ENCODE peak calls at places on chromosome 14, in ten cellular contexts. V is endodermal cell, Y is ovary, L is AG09309, I is kidney, K is right lobe of liver, F is AG04450, T is pancreas, C is PC-3, W is fibroblast of mammary gland. O is an unnamed sample.

GRCh38 chr14:29442720-29443119 is 484.9 kb downstream of the PRKD1 start:
- DNase-seq in I (no peak), K (no peak), F (no peak), Y (no peak), L (peak), C (peak), V (no peak), W (peak), T (no peak), O (no peak)

GRCh38 chr14:96252323-96253052 is 3.5 kb upstream of the BDKRB1 start:
- DNase-seq in Y (no peak), C (no peak), V (no peak), L (no peak), I (no peak), T (no peak), K (no peak), W (no peak), F (no peak), O (no peak)

GRCh38 chr14:67653651-67654280 is 20.7 kb downstream of the VTI1B start:
- DNase-seq in F (no peak), L (peak), V (no peak), T (no peak), C (no peak), I (no peak), Y (no peak), W (no peak), K (no peak), O (no peak)

GRCh38 chr14:57816568-57817284 is 49.2 kb downstream of the SLC35F4 start:
- DNase-seq in Y (no peak), T (no peak), L (no peak), W (peak), F (no peak), K (no peak), V (no peak), I (no peak), C (peak), O (no peak)

GRCh38 chr14:34362625-34363251 is 99.3 kb downstream of the SPTSSA start:
- DNase-seq in Y (no peak), C (no peak), T (no peak), K (no peak), I (no peak), F (no peak), W (no peak), V (no peak), L (no peak), O (no peak)

GRCh38 chr14:73995977-73996378 is 23.1 kb downstream of the ENTPD5 start:
- DNase-seq in L (no peak), C (no peak), K (peak), Y (no peak), W (no peak), T (no peak), V (no peak), F (no peak), I (no peak), O (no peak)

GRCh38 chr14:100586153-100586519 is 1.1 kb downstream of the BEGAIN start:
- DNase-seq in K (no peak), W (no peak), V (no peak), T (no peak), L (no peak), I (peak), F (no peak), Y (peak), C (no peak), O (no peak)

GRCh38 chr14:75437201-75438143 is 9.7 kb downstream of the JDP2 start:
- DNase-seq in Y (no peak), L (no peak), C (no peak), T (no peak), V (no peak), I (peak), K (no peak), W (no peak), F (no peak), O (no peak)

GRCh38 chr14:94363171-94363624 is 25.2 kb downstream of the SERPINA1 start:
- DNase-seq in V (peak), W (no peak), C (no peak), K (no peak), T (no peak), L (no peak), Y (no peak), F (no peak), I (no peak), O (no peak)

GRCh38 chr14:98959958-98960616 is 311.9 kb downstream of the BCL11B start:
- DNase-seq in T (no peak), V (peak), K (no peak), C (no peak), L (no peak), W (no peak), I (no peak), F (no peak), Y (no peak), O (no peak)

GRCh38 chr14:68938515-68939423 is 40.3 kb downstream of the ACTN1 start:
- DNase-seq in V (peak), I (peak), F (no peak), Y (no peak), L (no peak), W (no peak), K (peak), T (peak), C (no peak), O (no peak)

GRCh38 chr14:106790189-106791036 is 1264.0 kb downstream of the TMEM121 start:
- DNase-seq in F (no peak), V (peak), W (no peak), T (peak), C (peak), L (no peak), I (peak), Y (peak), K (peak), O (no peak)
- TF ChIP-seq CTCF in F (peak), V (peak), W (peak), T (peak), C (peak), L (peak), I (peak), Y (no peak), K (peak), O (peak)

DNA sequence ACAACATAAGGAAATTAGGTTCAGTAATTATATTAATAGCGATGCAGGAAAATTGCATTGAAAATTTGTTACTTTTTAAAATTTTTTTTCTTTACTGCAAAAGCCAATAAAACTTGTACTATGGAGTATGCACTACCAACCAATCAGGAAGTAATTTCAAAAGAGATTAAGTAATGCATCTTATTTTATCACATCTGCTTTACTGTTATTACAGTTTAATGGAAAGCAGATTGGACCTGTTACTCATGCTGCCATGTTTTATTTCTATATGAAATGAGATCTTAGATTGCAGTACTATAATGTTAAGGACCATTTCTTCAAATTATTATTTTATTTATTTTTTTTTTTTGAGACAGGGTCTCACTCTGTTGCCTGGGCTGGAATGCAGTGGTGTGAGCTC is 1.7 kb upstream of the STRN3 start:
- DNase-seq in Y (no peak), K (no peak), L (no peak), V (no peak), I (no peak), C (no peak), W (peak), T (no peak), F (no peak), O (no peak)
- H3K4me3 ChIP-seq in Y (no peak), K (peak), L (no peak), V (peak), I (no peak), C (peak), W (peak), T (no peak), F (no peak), O (no peak)

DNA sequence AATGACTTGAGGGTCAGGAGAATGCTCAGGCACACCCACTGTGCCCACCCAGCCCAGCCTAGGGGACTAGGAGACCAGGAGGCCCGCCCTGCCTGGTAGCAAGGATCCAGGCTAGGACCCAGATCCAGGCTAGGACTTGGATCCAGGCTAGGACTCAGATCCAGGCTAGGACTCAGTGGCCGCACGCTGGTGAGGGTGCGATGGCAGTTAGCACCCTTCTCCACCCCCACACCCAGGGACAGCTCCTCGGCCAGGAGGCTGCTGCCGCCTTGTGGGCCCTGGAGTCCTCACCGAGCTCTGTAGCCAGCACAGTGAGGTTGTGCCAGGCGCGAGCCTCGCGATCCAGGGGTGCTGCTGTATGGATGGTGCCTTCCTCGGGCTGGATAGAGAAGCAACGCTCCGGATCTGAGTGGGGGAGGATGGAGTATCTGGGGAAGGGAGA is 5.1 kb downstream of the CDH24 start:
- DNase-seq in L (no peak), Y (no peak), C (no peak), T (no peak), K (no peak), F (no peak), W (no peak), I (no peak), V (peak), O (no peak)
- TF ChIP-seq CTCF in L (peak), Y (no peak), C (peak), T (no peak), K (no peak), F (no peak), W (peak), I (peak), V (peak), O (peak)

GRCh38 chr14:70189678-70190077 is 927 bp upstream of the SLC8A3 start:
- DNase-seq in L (no peak), V (peak), I (no peak), Y (no peak), F (no peak), C (no peak), T (no peak), W (no peak), K (no peak), O (no peak)
- H3K4me3 ChIP-seq in L (no peak), V (no peak), I (no peak), Y (no peak), F (no peak), C (no peak), T (no peak), W (no peak), K (no peak), O (no peak)

GRCh38 chr14:106831322-106831720 is 1304.9 kb downstream of the TMEM121 start:
- DNase-seq in C (no peak), I (no peak), T (no peak), W (peak), F (no peak), L (no peak), Y (no peak), V (peak), K (no peak), O (no peak)
- TF ChIP-seq CTCF in C (peak), I (no peak), T (peak), W (peak), F (peak), L (peak), Y (no peak), V (no peak), K (peak), O (peak)

DNA sequence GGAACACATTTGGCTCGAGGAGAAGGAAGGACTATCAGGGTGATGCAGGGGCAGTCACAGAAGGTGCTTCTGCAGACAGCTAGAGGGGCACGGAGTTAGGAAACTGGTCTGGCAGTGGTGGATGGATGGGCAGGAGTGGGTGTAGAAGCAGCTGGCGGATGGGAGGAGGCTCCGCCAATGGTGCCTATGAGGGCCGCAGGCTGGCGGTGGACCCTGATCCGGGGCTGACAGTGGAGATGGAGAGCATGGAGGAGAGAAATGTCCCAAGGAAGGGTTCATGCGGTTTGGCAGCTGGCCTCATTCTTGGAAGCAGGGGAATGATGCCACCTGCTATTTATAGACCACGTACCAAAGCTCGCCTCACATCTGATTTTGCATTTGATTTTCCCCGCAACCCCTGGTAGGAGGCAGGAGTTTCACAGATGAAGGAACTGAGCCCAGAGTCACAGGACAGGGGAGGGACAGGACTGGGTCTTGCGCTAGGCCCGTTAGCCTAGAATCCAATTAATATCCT is 237.1 kb downstream of the FOXN3 start:
- DNase-seq in C (no peak), W (no peak), L (no peak), K (no peak), V (no peak), I (no peak), F (no peak), T (no peak), Y (no peak), O (no peak)
- H3K4me3 ChIP-seq in C (no peak), W (no peak), L (no peak), K (no peak), V (no peak), I (no peak), F (no peak), T (no peak), Y (no peak), O (no peak)